ENCODE peak calls at places on chromosomes 7 and 10, in nine cellular contexts. F is suprapubic skin, X is stomach, Y is esophagus muscularis mucosa, M is A549, I is GM12878, R is sigmoid colon, L is K562, W is H1. Z is an unnamed sample.

GRCh38 chr10:119619215-119619614 is 22.5 kb upstream of the TIAL1 start:
- DNase-seq in F (no peak), X (no peak), Y (no peak), M (no peak), I (no peak), R (no peak), L (no peak), W (no peak), Z (no peak)

GRCh38 chr7:55107946-55108345 is 89.1 kb downstream of the EGFR start:
- DNase-seq in F (no peak), X (no peak), Y (no peak), M (no peak), I (no peak), R (no peak), L (no peak), W (no peak), Z (no peak)

GRCh38 chr10:13158401-13158800 is 3.0 kb upstream of the MCM10 start:
- DNase-seq in F (no peak), X (no peak), Y (no peak), M (no peak), I (no peak), R (no peak), L (no peak), W (no peak), Z (no peak)

GRCh38 chr10:89845541-89846275 is 144.3 kb downstream of the KIF20B start:
- DNase-seq in F (no peak), X (no peak), Y (no peak), M (no peak), I (no peak), R (no peak), L (no peak), W (no peak), Z (no peak)

GRCh38 chr7:41148521-41148951 is 554.4 kb downstream of the INHBA start:
- DNase-seq in F (no peak), X (no peak), Y (no peak), M (peak; percentile 32), I (no peak), R (no peak), L (no peak), W (no peak), Z (no peak)

GRCh38 chr7:36894190-36894589 is 169.9 kb upstream of the AOAH start:
- DNase-seq in F (no peak), X (no peak), Y (no peak), M (no peak), I (no peak), R (no peak), L (no peak), W (no peak), Z (no peak)

GRCh38 chr10:68327889-68328786 is 3.7 kb upstream of the HNRNPH3 start:
- DNase-seq in F (no peak), X (no peak), Y (no peak), M (peak; percentile 62), I (no peak), R (no peak), L (no peak), W (no peak), Z (no peak)

GRCh38 chr10:70763567-70763966 is 21.6 kb downstream of the TBATA start:
- DNase-seq in F (no peak), X (no peak), Y (no peak), M (no peak), I (no peak), R (peak; percentile 42), L (no peak), W (no peak), Z (no peak)

GRCh38 chr10:110006358-110007170 is 1.2 kb upstream of the ADD3 start:
- DNase-seq in F (peak; percentile 88), X (peak; percentile 30), Y (peak; percentile 93), M (peak; percentile 45), I (no peak), R (peak; percentile 84), L (peak; percentile 14), W (no peak), Z (peak; percentile 48)

GRCh38 chr7:48087349-48087748 is 1.7 kb upstream of the UPP1 start:
- DNase-seq in F (no peak), X (no peak), Y (peak; percentile 37), M (no peak), I (peak; percentile 41), R (no peak), L (no peak), W (no peak), Z (no peak)

GRCh38 chr10:127937069-127937468 is 30.2 kb downstream of the PTPRE start:
- DNase-seq in F (no peak), X (no peak), Y (no peak), M (no peak), I (no peak), R (no peak), L (no peak), W (no peak), Z (no peak)
- TF ChIP-seq EP300 in F (no peak), X (no peak), Y (no peak), M (no peak), I (no peak), R (no peak), L (no peak), W (no peak), Z (no peak)

GRCh38 chr10:44977287-44978212 is 1.1 kb downstream of the DEPP1 start:
- DNase-seq in F (peak; percentile 83), X (no peak), Y (no peak), M (no peak), I (no peak), R (peak; percentile 69), L (no peak), W (no peak), Z (peak; percentile 20)
- TF ChIP-seq CTCF in F (no peak), X (no peak), Y (no peak), M (no peak), I (no peak), R (no peak), L (no peak), W (no peak), Z (no peak)

GRCh38 chr10:26887611-26888215 is 27.0 kb upstream of the ABI1 start:
- DNase-seq in F (no peak), X (no peak), Y (peak; percentile 77), M (no peak), I (no peak), R (no peak), L (no peak), W (no peak), Z (no peak)

GRCh38 chr10:26879744-26880143 is 19.0 kb upstream of the ABI1 start:
- DNase-seq in F (no peak), X (peak; percentile 61), Y (peak; percentile 68), M (peak; percentile 21), I (no peak), R (no peak), L (no peak), W (no peak), Z (peak; percentile 47)

DNA sequence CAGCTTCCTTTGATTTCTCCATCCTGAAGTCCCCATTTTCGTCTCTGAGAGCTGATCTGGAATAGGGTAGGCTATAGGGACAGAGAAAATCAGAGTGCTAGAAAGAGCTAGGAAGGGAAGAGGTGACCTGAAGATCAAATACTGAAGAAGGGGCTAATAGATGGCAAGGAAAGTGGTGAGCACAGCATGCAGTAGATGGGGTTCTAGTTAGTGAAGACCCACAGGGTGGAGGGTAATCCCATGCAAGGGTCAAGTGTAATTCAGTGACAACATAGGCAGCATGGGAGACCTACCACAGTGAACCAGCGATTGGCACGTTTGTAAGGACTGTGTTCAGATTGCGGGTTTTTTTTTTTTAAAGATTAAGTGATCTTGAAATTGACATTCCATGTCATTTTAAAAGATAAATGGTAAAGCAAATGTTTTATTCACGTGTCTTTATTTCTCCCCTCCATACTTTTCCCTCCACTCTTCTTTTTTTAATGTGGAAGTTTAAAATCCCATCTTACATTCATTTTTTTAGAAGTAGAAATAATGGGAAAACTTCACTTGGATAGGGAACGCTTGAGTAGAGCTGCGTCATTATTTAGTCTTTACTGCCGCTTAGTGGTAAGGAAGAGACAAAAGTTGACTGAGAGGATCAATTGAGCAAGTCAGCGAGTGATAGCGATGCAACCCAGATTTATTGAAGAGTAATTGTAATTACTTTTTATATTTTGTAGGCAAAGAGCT is 21.0 kb upstream of the ABI1 start:
- DNase-seq in F (no peak), X (no peak), Y (peak; percentile 34), M (peak; percentile 77), I (no peak), R (no peak), L (peak; percentile 24), W (no peak), Z (no peak)
- TF ChIP-seq EP300 in F (no peak), X (no peak), Y (no peak), M (no peak), I (no peak), R (no peak), L (no peak), W (no peak), Z (no peak)

GRCh38 chr7:38453826-38454225 is 177.3 kb downstream of the AMPH start:
- DNase-seq in F (no peak), X (no peak), Y (no peak), M (no peak), I (no peak), R (no peak), L (no peak), W (no peak), Z (no peak)

GRCh38 chr7:38452615-38453014 is 178.6 kb downstream of the AMPH start:
- DNase-seq in F (no peak), X (no peak), Y (no peak), M (no peak), I (no peak), R (no peak), L (no peak), W (no peak), Z (no peak)

GRCh38 chr7:38453187-38453586 is 178.0 kb downstream of the AMPH start:
- DNase-seq in F (no peak), X (no peak), Y (no peak), M (no peak), I (no peak), R (no peak), L (no peak), W (no peak), Z (no peak)

GRCh38 chr7:38448842-38449241 is 175.4 kb upstream of the TARP start:
- DNase-seq in F (no peak), X (no peak), Y (no peak), M (no peak), I (no peak), R (no peak), L (no peak), W (no peak), Z (no peak)

DNA sequence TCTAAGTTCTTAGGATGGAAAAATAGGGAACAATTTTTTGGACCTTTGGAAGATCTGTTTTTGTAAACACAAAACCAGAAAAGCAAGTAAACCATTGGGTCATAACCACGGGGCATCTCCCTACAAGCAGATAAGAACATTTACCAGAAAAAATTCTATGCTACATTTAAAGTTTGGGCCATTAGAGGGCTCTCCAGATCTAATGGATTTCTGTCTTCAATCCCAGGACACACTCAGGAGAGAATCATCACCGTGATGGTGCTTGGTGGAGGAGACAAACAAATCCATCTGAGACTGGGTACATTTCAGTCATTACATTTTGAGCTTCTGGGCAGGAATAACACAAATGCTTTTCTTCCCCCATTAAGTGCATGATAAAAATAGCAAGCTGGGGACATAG is 178.4 kb upstream of the TARP start:
- DNase-seq in F (no peak), X (no peak), Y (no peak), M (peak; percentile 37), I (no peak), R (no peak), L (no peak), W (no peak), Z (no peak)
- TF ChIP-seq CTCF in F (no peak), X (no peak), Y (peak; percentile 11), M (peak; percentile 33), I (no peak), R (no peak), L (no peak), W (peak; percentile 54), Z (peak; percentile 14)